ENCODE peak calls at places on chromosomes 4 and X, in seven cellular contexts. One of them, this sample, is unnamed.
A peak's percentile ranks its signal among the peaks of the same experiment; 100 is the strongest.

GRCh38 chrX:40083120-40083978 is 14.4 kb downstream of the BCOR start:
- DNase-seq in activated T-cell treated with anti-CD3 and anti-CD28 coated beads, Interleukin-2, amount 50 U/mL, for 1 hour: no peak
- DNase-seq in natural killer cell: no peak
- DNase-seq in CD4-positive, alpha-beta memory T cell: no peak
- DNase-seq in Caco-2: no peak
- DNase-seq in H9: peak; percentile 72
- DNase-seq in naive thymus-derived CD8-positive, alpha-beta T cell: no peak
- DNase-seq in this sample: no peak

GRCh38 chr4:6327220-6327917 is 57.7 kb downstream of the WFS1 start:
- DNase-seq in activated T-cell treated with anti-CD3 and anti-CD28 coated beads, Interleukin-2, amount 50 U/mL, for 1 hour: peak; percentile 81
- DNase-seq in natural killer cell: peak; percentile 77
- DNase-seq in CD4-positive, alpha-beta memory T cell: peak; percentile 72
- DNase-seq in Caco-2: peak; percentile 87
- DNase-seq in H9: peak; percentile 84
- DNase-seq in naive thymus-derived CD8-positive, alpha-beta T cell: peak; percentile 70
- DNase-seq in this sample: peak; percentile 46

GRCh38 chr4:177562163-177562562 is 119.9 kb upstream of the AGA start:
- DNase-seq in activated T-cell treated with anti-CD3 and anti-CD28 coated beads, Interleukin-2, amount 50 U/mL, for 1 hour: no peak
- DNase-seq in natural killer cell: no peak
- DNase-seq in CD4-positive, alpha-beta memory T cell: no peak
- DNase-seq in Caco-2: no peak
- DNase-seq in H9: no peak
- DNase-seq in naive thymus-derived CD8-positive, alpha-beta T cell: no peak
- DNase-seq in this sample: no peak

GRCh38 chr4:83329521-83330105 is 5.0 kb downstream of the HPSE start:
- DNase-seq in activated T-cell treated with anti-CD3 and anti-CD28 coated beads, Interleukin-2, amount 50 U/mL, for 1 hour: no peak
- DNase-seq in natural killer cell: no peak
- DNase-seq in CD4-positive, alpha-beta memory T cell: no peak
- DNase-seq in Caco-2: no peak
- DNase-seq in H9: no peak
- DNase-seq in naive thymus-derived CD8-positive, alpha-beta T cell: no peak
- DNase-seq in this sample: no peak

GRCh38 chr4:183355405-183355804 is 33.2 kb upstream of the CLDN24 start:
- DNase-seq in activated T-cell treated with anti-CD3 and anti-CD28 coated beads, Interleukin-2, amount 50 U/mL, for 1 hour: no peak
- DNase-seq in natural killer cell: no peak
- DNase-seq in CD4-positive, alpha-beta memory T cell: no peak
- DNase-seq in Caco-2: no peak
- DNase-seq in H9: no peak
- DNase-seq in naive thymus-derived CD8-positive, alpha-beta T cell: no peak
- DNase-seq in this sample: no peak

GRCh38 chr4:186693159-186693815 is 30.4 kb downstream of the FAT1 start:
- DNase-seq in activated T-cell treated with anti-CD3 and anti-CD28 coated beads, Interleukin-2, amount 50 U/mL, for 1 hour: no peak
- DNase-seq in natural killer cell: no peak
- DNase-seq in CD4-positive, alpha-beta memory T cell: no peak
- DNase-seq in Caco-2: no peak
- DNase-seq in H9: no peak
- DNase-seq in naive thymus-derived CD8-positive, alpha-beta T cell: no peak
- DNase-seq in this sample: no peak

GRCh38 chr4:94486372-94486801 is 34.6 kb downstream of the PDLIM5 start:
- DNase-seq in activated T-cell treated with anti-CD3 and anti-CD28 coated beads, Interleukin-2, amount 50 U/mL, for 1 hour: no peak
- DNase-seq in natural killer cell: no peak
- DNase-seq in CD4-positive, alpha-beta memory T cell: no peak
- DNase-seq in Caco-2: no peak
- DNase-seq in H9: no peak
- DNase-seq in naive thymus-derived CD8-positive, alpha-beta T cell: no peak
- DNase-seq in this sample: no peak

GRCh38 chr4:147732516-147733193 is 767 bp downstream of the ARHGAP10 start:
- DNase-seq in activated T-cell treated with anti-CD3 and anti-CD28 coated beads, Interleukin-2, amount 50 U/mL, for 1 hour: peak; percentile 22
- DNase-seq in natural killer cell: no peak
- DNase-seq in CD4-positive, alpha-beta memory T cell: peak; percentile 19
- DNase-seq in Caco-2: peak; percentile 73
- DNase-seq in H9: peak; percentile 58
- DNase-seq in naive thymus-derived CD8-positive, alpha-beta T cell: peak; percentile 2
- DNase-seq in this sample: no peak

GRCh38 chr4:150235795-150236385 is 157.6 kb downstream of the DCLK2 start:
- DNase-seq in activated T-cell treated with anti-CD3 and anti-CD28 coated beads, Interleukin-2, amount 50 U/mL, for 1 hour: no peak
- DNase-seq in natural killer cell: no peak
- DNase-seq in CD4-positive, alpha-beta memory T cell: no peak
- DNase-seq in Caco-2: no peak
- DNase-seq in H9: no peak
- DNase-seq in naive thymus-derived CD8-positive, alpha-beta T cell: no peak
- DNase-seq in this sample: no peak

GRCh38 chr4:68372588-68372987 is 22.7 kb upstream of the YTHDC1 start:
- DNase-seq in activated T-cell treated with anti-CD3 and anti-CD28 coated beads, Interleukin-2, amount 50 U/mL, for 1 hour: no peak
- DNase-seq in natural killer cell: no peak
- DNase-seq in CD4-positive, alpha-beta memory T cell: no peak
- DNase-seq in Caco-2: no peak
- DNase-seq in H9: no peak
- DNase-seq in naive thymus-derived CD8-positive, alpha-beta T cell: no peak
- DNase-seq in this sample: no peak

GRCh38 chr4:2861631-2862436 is 18.2 kb downstream of the ADD1 start:
- DNase-seq in activated T-cell treated with anti-CD3 and anti-CD28 coated beads, Interleukin-2, amount 50 U/mL, for 1 hour: no peak
- DNase-seq in natural killer cell: no peak
- DNase-seq in CD4-positive, alpha-beta memory T cell: no peak
- DNase-seq in Caco-2: no peak
- DNase-seq in H9: no peak
- DNase-seq in naive thymus-derived CD8-positive, alpha-beta T cell: no peak
- DNase-seq in this sample: no peak

GRCh38 chrX:49184294-49185061 is 1.7 kb downstream of the PRICKLE3 start:
- DNase-seq in activated T-cell treated with anti-CD3 and anti-CD28 coated beads, Interleukin-2, amount 50 U/mL, for 1 hour: no peak
- DNase-seq in natural killer cell: no peak
- DNase-seq in CD4-positive, alpha-beta memory T cell: no peak
- DNase-seq in Caco-2: no peak
- DNase-seq in H9: peak; percentile 94
- DNase-seq in naive thymus-derived CD8-positive, alpha-beta T cell: peak; percentile 24
- DNase-seq in this sample: no peak

GRCh38 chr4:149047368-149047767 is 605.2 kb upstream of the NR3C2 start:
- DNase-seq in activated T-cell treated with anti-CD3 and anti-CD28 coated beads, Interleukin-2, amount 50 U/mL, for 1 hour: no peak
- DNase-seq in natural killer cell: no peak
- DNase-seq in CD4-positive, alpha-beta memory T cell: no peak
- DNase-seq in Caco-2: no peak
- DNase-seq in H9: no peak
- DNase-seq in naive thymus-derived CD8-positive, alpha-beta T cell: no peak
- DNase-seq in this sample: no peak

GRCh38 chr4:26048962-26049361 is 134.9 kb downstream of the SMIM20 start:
- DNase-seq in activated T-cell treated with anti-CD3 and anti-CD28 coated beads, Interleukin-2, amount 50 U/mL, for 1 hour: no peak
- DNase-seq in natural killer cell: no peak
- DNase-seq in CD4-positive, alpha-beta memory T cell: no peak
- DNase-seq in Caco-2: no peak
- DNase-seq in H9: no peak
- DNase-seq in naive thymus-derived CD8-positive, alpha-beta T cell: no peak
- DNase-seq in this sample: no peak

GRCh38 chr4:165600959-165601674 is 222.3 kb downstream of the CPE start:
- DNase-seq in activated T-cell treated with anti-CD3 and anti-CD28 coated beads, Interleukin-2, amount 50 U/mL, for 1 hour: no peak
- DNase-seq in natural killer cell: no peak
- DNase-seq in CD4-positive, alpha-beta memory T cell: no peak
- DNase-seq in Caco-2: no peak
- DNase-seq in H9: no peak
- DNase-seq in naive thymus-derived CD8-positive, alpha-beta T cell: no peak
- DNase-seq in this sample: no peak

GRCh38 chr4:127634181-127634580 is 1.4 kb downstream of the INTU start:
- DNase-seq in activated T-cell treated with anti-CD3 and anti-CD28 coated beads, Interleukin-2, amount 50 U/mL, for 1 hour: no peak
- DNase-seq in natural killer cell: no peak
- DNase-seq in CD4-positive, alpha-beta memory T cell: no peak
- DNase-seq in Caco-2: no peak
- DNase-seq in H9: no peak
- DNase-seq in naive thymus-derived CD8-positive, alpha-beta T cell: no peak
- DNase-seq in this sample: no peak

GRCh38 chrX:23822397-23822796 is 39.4 kb downstream of the SAT1 start:
- DNase-seq in activated T-cell treated with anti-CD3 and anti-CD28 coated beads, Interleukin-2, amount 50 U/mL, for 1 hour: no peak
- DNase-seq in natural killer cell: no peak
- DNase-seq in CD4-positive, alpha-beta memory T cell: no peak
- DNase-seq in Caco-2: peak; percentile 36
- DNase-seq in H9: no peak
- DNase-seq in naive thymus-derived CD8-positive, alpha-beta T cell: no peak
- DNase-seq in this sample: no peak

GRCh38 chr4:77922158-77923094 is 59.8 kb downstream of the MRPL1 start:
- DNase-seq in activated T-cell treated with anti-CD3 and anti-CD28 coated beads, Interleukin-2, amount 50 U/mL, for 1 hour: no peak
- DNase-seq in natural killer cell: no peak
- DNase-seq in CD4-positive, alpha-beta memory T cell: no peak
- DNase-seq in Caco-2: no peak
- DNase-seq in H9: no peak
- DNase-seq in naive thymus-derived CD8-positive, alpha-beta T cell: no peak
- DNase-seq in this sample: no peak

GRCh38 chr4:56424697-56425514 is 10.5 kb downstream of the PPAT start:
- DNase-seq in activated T-cell treated with anti-CD3 and anti-CD28 coated beads, Interleukin-2, amount 50 U/mL, for 1 hour: no peak
- DNase-seq in natural killer cell: no peak
- DNase-seq in CD4-positive, alpha-beta memory T cell: peak; percentile 54
- DNase-seq in Caco-2: peak; percentile 17
- DNase-seq in H9: no peak
- DNase-seq in naive thymus-derived CD8-positive, alpha-beta T cell: peak; percentile 46
- DNase-seq in this sample: no peak

GRCh38 chr4:113901994-113902787 is 77.3 kb downstream of the ARSJ start:
- DNase-seq in activated T-cell treated with anti-CD3 and anti-CD28 coated beads, Interleukin-2, amount 50 U/mL, for 1 hour: peak; percentile 66
- DNase-seq in natural killer cell: no peak
- DNase-seq in CD4-positive, alpha-beta memory T cell: peak; percentile 85
- DNase-seq in Caco-2: peak; percentile 39
- DNase-seq in H9: no peak
- DNase-seq in naive thymus-derived CD8-positive, alpha-beta T cell: peak; percentile 57
- DNase-seq in this sample: peak; percentile 92

GRCh38 chrX:110383414-110383813 is 24.8 kb downstream of the RTL9 start:
- DNase-seq in activated T-cell treated with anti-CD3 and anti-CD28 coated beads, Interleukin-2, amount 50 U/mL, for 1 hour: no peak
- DNase-seq in natural killer cell: no peak
- DNase-seq in CD4-positive, alpha-beta memory T cell: no peak
- DNase-seq in Caco-2: peak; percentile 20
- DNase-seq in H9: no peak
- DNase-seq in naive thymus-derived CD8-positive, alpha-beta T cell: no peak
- DNase-seq in this sample: no peak

GRCh38 chrX:82081027-82081426 is 879.1 kb downstream of the SH3BGRL start:
- DNase-seq in activated T-cell treated with anti-CD3 and anti-CD28 coated beads, Interleukin-2, amount 50 U/mL, for 1 hour: no peak
- DNase-seq in natural killer cell: no peak
- DNase-seq in CD4-positive, alpha-beta memory T cell: no peak
- DNase-seq in Caco-2: no peak
- DNase-seq in H9: no peak
- DNase-seq in naive thymus-derived CD8-positive, alpha-beta T cell: no peak
- DNase-seq in this sample: no peak

GRCh38 chr4:121789960-121790829 is 10.9 kb upstream of the EXOSC9 start:
- DNase-seq in activated T-cell treated with anti-CD3 and anti-CD28 coated beads, Interleukin-2, amount 50 U/mL, for 1 hour: no peak
- DNase-seq in natural killer cell: no peak
- DNase-seq in CD4-positive, alpha-beta memory T cell: no peak
- DNase-seq in Caco-2: no peak
- DNase-seq in H9: no peak
- DNase-seq in naive thymus-derived CD8-positive, alpha-beta T cell: no peak
- DNase-seq in this sample: no peak

GRCh38 chrX:30713061-30713525 is 59.9 kb downstream of the GK start:
- DNase-seq in activated T-cell treated with anti-CD3 and anti-CD28 coated beads, Interleukin-2, amount 50 U/mL, for 1 hour: peak; percentile 24
- DNase-seq in natural killer cell: peak; percentile 15
- DNase-seq in CD4-positive, alpha-beta memory T cell: peak; percentile 25
- DNase-seq in Caco-2: peak; percentile 70
- DNase-seq in H9: peak; percentile 43
- DNase-seq in naive thymus-derived CD8-positive, alpha-beta T cell: peak; percentile 9
- DNase-seq in this sample: peak; percentile 21

GRCh38 chr4:151409470-151410313 is 716 bp downstream of the FHIP1A start:
- DNase-seq in activated T-cell treated with anti-CD3 and anti-CD28 coated beads, Interleukin-2, amount 50 U/mL, for 1 hour: peak; percentile 33
- DNase-seq in natural killer cell: no peak
- DNase-seq in CD4-positive, alpha-beta memory T cell: no peak
- DNase-seq in Caco-2: no peak
- DNase-seq in H9: peak; percentile 75
- DNase-seq in naive thymus-derived CD8-positive, alpha-beta T cell: peak; percentile 16
- DNase-seq in this sample: no peak

GRCh38 chr4:4880492-4880891 is 21.0 kb downstream of the MSX1 start:
- DNase-seq in activated T-cell treated with anti-CD3 and anti-CD28 coated beads, Interleukin-2, amount 50 U/mL, for 1 hour: no peak
- DNase-seq in natural killer cell: no peak
- DNase-seq in CD4-positive, alpha-beta memory T cell: no peak
- DNase-seq in Caco-2: no peak
- DNase-seq in H9: no peak
- DNase-seq in naive thymus-derived CD8-positive, alpha-beta T cell: no peak
- DNase-seq in this sample: no peak

GRCh38 chrX:7927259-7928167 is at the start of gene PNPLA4:
- DNase-seq in activated T-cell treated with anti-CD3 and anti-CD28 coated beads, Interleukin-2, amount 50 U/mL, for 1 hour: peak; percentile 88
- DNase-seq in natural killer cell: peak; percentile 73
- DNase-seq in CD4-positive, alpha-beta memory T cell: peak; percentile 86
- DNase-seq in Caco-2: peak; percentile 88
- DNase-seq in H9: peak; percentile 85
- DNase-seq in naive thymus-derived CD8-positive, alpha-beta T cell: peak; percentile 78
- DNase-seq in this sample: no peak

This sample was measured in Jurkat, Clone E6-1.